ENCODE peak calls at places on chromosome 19, in eight cellular contexts. H is HL-60, C is adrenal gland, L is right cardiac atrium, K is fibroblast of lung, Z is brain microvascular endothelial cell, O is mucosa of descending colon, B is breast epithelium. G is an unnamed sample.

GRCh38 chr19:16002380-16002779 is 53.6 kb downstream of the OR10H4 start:
- DNase-seq in H (peak; percentile 18), C (no peak), L (no peak), K (peak; percentile 30), Z (no peak), O (no peak), B (no peak), G (no peak)

GRCh38 chr19:32599736-32600157 is 18.8 kb downstream of the PDCD5 start:
- DNase-seq in H (no peak), C (peak; percentile 34), L (no peak), K (peak; percentile 74), Z (peak; percentile 10), O (no peak), B (no peak), G (peak; percentile 24)

GRCh38 chr19:48624791-48625723 is 5.8 kb downstream of the SPHK2 start:
- DNase-seq in H (no peak), C (no peak), L (peak; percentile 66), K (no peak), Z (no peak), O (peak; percentile 85), B (no peak), G (no peak)

GRCh38 chr19:16288544-16288943 is 36.1 kb upstream of the KLF2 start:
- DNase-seq in H (no peak), C (peak; percentile 30), L (peak; percentile 65), K (peak; percentile 30), Z (no peak), O (no peak), B (no peak), G (no peak)

GRCh38 chr19:51127032-51127431 is 2.3 kb downstream of the SIGLEC9 start:
- DNase-seq in H (no peak), C (no peak), L (peak; percentile 14), K (no peak), Z (no peak), O (peak; percentile 37), B (no peak), G (no peak)

GRCh38 chr19:6023936-6024335 is 46.0 kb upstream of the RANBP3 start:
- DNase-seq in H (no peak), C (no peak), L (no peak), K (no peak), Z (no peak), O (peak; percentile 15), B (no peak), G (no peak)

GRCh38 chr19:17159466-17160393 is 55.4 kb upstream of the USE1 start:
- DNase-seq in H (no peak), C (no peak), L (no peak), K (peak; percentile 5), Z (no peak), O (no peak), B (no peak), G (no peak)

GRCh38 chr19:19514215-19514633 is 1.1 kb downstream of the TSSK6 start:
- DNase-seq in H (no peak), C (peak; percentile 80), L (peak; percentile 95), K (peak; percentile 84), Z (peak; percentile 14), O (peak; percentile 64), B (no peak), G (no peak)

DNA sequence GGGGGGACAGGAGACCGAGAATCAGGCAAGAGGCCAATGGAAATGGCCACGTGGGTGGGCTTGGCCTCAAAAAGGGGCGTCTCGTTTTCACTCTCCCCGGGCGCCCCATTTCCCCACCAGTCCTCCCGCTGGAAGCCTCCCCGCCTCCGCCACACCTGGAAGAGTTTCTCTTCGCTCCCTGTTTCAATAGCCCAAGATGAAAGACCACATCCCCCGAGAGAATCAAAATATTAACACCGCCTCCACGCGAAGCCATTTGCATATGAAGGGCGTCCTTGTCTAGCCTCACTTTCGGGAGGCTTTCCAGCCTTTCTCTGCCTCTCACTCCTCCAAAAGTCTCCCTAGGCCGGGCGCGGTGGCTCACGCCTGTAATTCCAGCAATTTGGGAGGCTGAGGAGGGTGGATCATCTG is 691 bp upstream of the OLFM2 start:
- DNase-seq in H (no peak), C (no peak), L (no peak), K (no peak), Z (no peak), O (no peak), B (no peak), G (no peak)
- H3K4me3 ChIP-seq in H (no peak overlapping the region), C (no peak overlapping the region), L (peak overlapping the region; percentile 74), K (no peak overlapping the region), Z (no peak overlapping the region), O (no peak overlapping the region), B (peak overlapping the region; percentile 58), G (no peak overlapping the region)

DNA sequence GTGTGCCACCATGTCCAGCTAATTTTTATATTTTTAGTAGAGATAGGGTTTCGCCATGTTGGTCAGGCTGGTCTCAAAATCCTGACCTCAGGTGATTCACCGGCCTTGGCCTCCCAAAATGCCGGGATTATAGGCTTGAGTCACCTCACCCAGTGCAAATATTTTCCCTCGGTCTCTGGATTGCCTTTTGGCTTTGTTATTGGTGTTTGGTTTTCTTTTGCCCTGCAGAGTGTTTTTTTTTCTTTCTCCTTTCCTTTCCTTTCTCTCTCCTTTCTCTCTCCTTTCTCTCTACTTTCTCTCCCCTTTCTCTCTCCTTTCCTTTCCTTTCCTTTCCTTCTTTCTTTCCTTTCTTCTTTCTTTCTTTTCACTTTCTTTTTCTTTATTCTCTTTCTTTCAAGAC is 33.2 kb downstream of the KDM4B start:
- DNase-seq in H (no peak), C (peak; percentile 83), L (no peak), K (no peak), Z (peak; percentile 61), O (no peak), B (no peak), G (peak; percentile 31)
- H3K4me3 ChIP-seq in H (no peak overlapping the region), C (no peak overlapping the region), L (no peak overlapping the region), K (no peak overlapping the region), Z (no peak overlapping the region), O (no peak overlapping the region), B (no peak overlapping the region), G (no peak overlapping the region)

DNA sequence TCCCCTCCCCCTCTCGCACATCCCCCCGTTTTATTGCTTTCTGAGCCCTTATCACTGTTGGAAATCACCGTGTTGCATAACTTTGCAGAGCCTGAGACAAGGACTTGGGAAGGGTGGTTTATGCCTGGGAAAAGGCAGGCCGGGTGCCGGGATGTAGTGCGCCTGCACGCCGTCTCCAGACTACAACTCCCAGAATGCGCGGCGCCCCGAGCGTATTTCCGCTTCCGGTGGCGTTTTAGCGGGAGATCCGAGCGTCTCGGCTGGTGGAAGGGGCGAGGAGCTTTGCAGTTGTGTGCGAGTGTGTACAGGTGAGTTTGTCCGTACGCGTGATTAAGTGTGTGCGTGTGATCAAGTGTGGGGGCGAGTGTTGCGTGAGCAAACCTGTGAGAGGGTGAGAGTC is 75.4 kb downstream of the PEG3 start:
- DNase-seq in H (no peak), C (peak; percentile 79), L (peak; percentile 87), K (peak; percentile 9), Z (peak; percentile 4), O (no peak), B (peak; percentile 55), G (no peak)
- H3K4me3 ChIP-seq in H (no peak overlapping the region), C (no peak overlapping the region), L (peak overlapping the region; percentile 40), K (no peak overlapping the region), Z (no peak overlapping the region), O (no peak overlapping the region), B (peak overlapping the region; percentile 55), G (no peak overlapping the region)

GRCh38 chr19:54837542-54837941 is 12.7 kb upstream of the KIR3DL2 start:
- DNase-seq in H (no peak), C (no peak), L (no peak), K (no peak), Z (no peak), O (no peak), B (no peak), G (no peak)
- H3K4me3 ChIP-seq in H (no peak overlapping the region), C (no peak overlapping the region), L (no peak overlapping the region), K (no peak overlapping the region), Z (no peak overlapping the region), O (no peak overlapping the region), B (no peak overlapping the region), G (no peak overlapping the region)

DNA sequence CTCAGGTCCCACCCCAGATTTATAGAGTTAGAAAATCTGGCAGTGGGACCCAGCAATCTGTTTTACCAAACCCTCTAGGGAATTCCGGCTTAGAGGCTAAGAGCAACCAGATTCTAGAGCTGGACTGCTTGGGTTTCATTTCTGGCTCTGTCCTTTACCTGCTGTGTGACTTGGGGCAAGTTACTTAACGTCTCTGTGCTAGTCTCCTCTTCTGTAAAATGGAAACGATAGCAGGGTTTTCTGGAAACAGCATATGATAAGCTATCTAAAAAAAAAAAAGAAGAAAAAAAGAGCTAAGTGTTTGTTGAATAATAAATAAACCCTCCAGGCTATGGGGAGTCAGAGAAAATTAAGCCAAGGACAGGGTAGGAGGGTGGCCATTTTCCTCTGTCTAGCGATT is 11.6 kb upstream of the CACNG7 start:
- DNase-seq in H (no peak), C (no peak), L (no peak), K (no peak), Z (no peak), O (no peak), B (no peak), G (no peak)
- H3K4me3 ChIP-seq in H (no peak overlapping the region), C (no peak overlapping the region), L (no peak overlapping the region), K (no peak overlapping the region), Z (no peak overlapping the region), O (no peak overlapping the region), B (no peak overlapping the region), G (no peak overlapping the region)

GRCh38 chr19:52557231-52557995 is 12.7 kb upstream of the ZNF701 start:
- DNase-seq in H (no peak), C (no peak), L (no peak), K (no peak), Z (no peak), O (no peak), B (no peak), G (no peak)

DNA sequence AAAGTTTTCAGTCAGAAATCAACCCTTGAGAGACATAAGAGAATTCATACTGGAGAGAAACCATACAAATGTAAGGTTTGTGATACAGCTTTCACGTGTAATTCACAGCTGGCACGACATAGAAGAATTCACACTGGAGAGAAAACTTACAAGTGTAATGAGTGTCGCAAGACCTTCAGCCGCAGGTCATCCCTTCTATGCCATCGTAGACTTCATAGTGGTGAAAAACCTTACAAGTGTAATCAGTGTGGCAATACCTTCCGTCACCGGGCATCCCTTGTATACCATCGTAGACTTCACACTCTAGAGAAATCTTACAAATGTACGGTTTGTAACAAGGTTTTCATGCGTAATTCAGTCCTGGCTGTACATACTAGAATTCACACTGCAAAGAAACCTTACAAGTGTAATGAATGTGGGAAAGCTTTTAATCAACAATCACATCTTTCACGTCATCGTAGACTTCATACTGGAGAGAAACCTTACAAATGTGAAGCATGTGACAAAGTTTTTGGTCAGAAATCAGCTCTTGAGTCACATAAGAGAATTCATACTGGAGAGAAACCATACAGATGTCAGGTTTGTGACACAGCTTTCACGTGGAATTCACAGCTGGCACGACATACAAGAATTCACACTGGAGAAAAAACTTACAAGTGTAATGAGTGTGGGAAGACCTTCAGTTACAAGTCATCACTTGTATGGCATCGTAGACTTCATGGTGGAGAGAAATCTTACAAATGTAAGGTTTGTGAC is 15.7 kb upstream of the ZNF701 start:
- DNase-seq in H (no peak), C (no peak), L (no peak), K (no peak), Z (no peak), O (no peak), B (no peak), G (no peak)
- H3K4me3 ChIP-seq in H (no peak overlapping the region), C (no peak overlapping the region), L (no peak overlapping the region), K (no peak overlapping the region), Z (no peak overlapping the region), O (no peak overlapping the region), B (no peak overlapping the region), G (no peak overlapping the region)

GRCh38 chr19:55285225-55285890 is 1.6 kb downstream of the BRSK1 start:
- DNase-seq in H (no peak), C (no peak), L (no peak), K (no peak), Z (no peak), O (no peak), B (no peak), G (no peak)
- H3K4me3 ChIP-seq in H (no peak overlapping the region), C (no peak overlapping the region), L (no peak overlapping the region), K (peak overlapping the region; percentile 29), Z (peak overlapping the region; percentile 29), O (no peak overlapping the region), B (peak overlapping the region; percentile 64), G (peak overlapping the region; percentile 47)

G was measured in AG09309.